ENCODE peak calls at places on chromosomes 4 and X, in ten cellular contexts. S is GM10248, Y is left ventricle myocardium inferior, O is type B pancreatic cell, L is ascending aorta, U is fibroblast of mammary gland, A is brain microvascular endothelial cell, Z is epithelial cell of esophagus, H is A549, D is activated B cell treated with CpG ODN at 0.5 μM for 24 hours. B is an unnamed sample.

GRCh38 chr4:144709793-144710525 is 64.0 kb downstream of the HHIP start:
- DNase-seq in S (no peak), Y (no peak), O (no peak), L (no peak), U (peak; percentile 87), A (peak; percentile 79), Z (peak; percentile 81), H (peak; percentile 44), D (no peak), B (peak; percentile 68)

GRCh38 chr4:53788011-53788410 is 196.7 kb upstream of the LNX1 start:
- DNase-seq in S (no peak), Y (no peak), O (no peak), L (no peak), U (no peak), A (no peak), Z (no peak), H (no peak), D (no peak), B (no peak)

GRCh38 chrX:41952102-41952501 is 28.7 kb upstream of the CASK start:
- DNase-seq in S (no peak), Y (no peak), O (no peak), L (no peak), U (no peak), A (no peak), Z (peak; percentile 3), H (no peak), D (no peak), B (no peak)

GRCh38 chr4:169271692-169272007 is 894 bp upstream of the SH3RF1 start:
- DNase-seq in S (no peak), Y (no peak), O (no peak), L (no peak), U (no peak), A (no peak), Z (no peak), H (no peak), D (no peak), B (no peak)

GRCh38 chr4:19776929-19777328 is 474.8 kb upstream of the SLIT2 start:
- DNase-seq in S (no peak), Y (no peak), O (no peak), L (no peak), U (peak; percentile 14), A (no peak), Z (no peak), H (no peak), D (no peak), B (no peak)

GRCh38 chrX:56788229-56788628 is 59.2 kb downstream of the NBDY start:
- DNase-seq in S (no peak), Y (no peak), O (no peak), L (no peak), U (no peak), A (no peak), Z (no peak), H (no peak), D (no peak), B (no peak)

GRCh38 chr4:10085386-10085785 is 31.2 kb downstream of the WDR1 start:
- DNase-seq in S (no peak), Y (peak; percentile 16), O (no peak), L (peak; percentile 6), U (no peak), A (no peak), Z (no peak), H (no peak), D (no peak), B (no peak)

GRCh38 chr4:73853246-73853704 is at the start of gene PF4V1:
- DNase-seq in S (no peak), Y (no peak), O (no peak), L (no peak), U (peak; percentile 43), A (no peak), Z (no peak), H (no peak), D (no peak), B (no peak)

GRCh38 chr4:105837037-105837436 is 58.2 kb upstream of the NPNT start:
- DNase-seq in S (no peak), Y (no peak), O (no peak), L (no peak), U (no peak), A (no peak), Z (no peak), H (no peak), D (no peak), B (no peak)

GRCh38 chrX:8848921-8849320 is 47.7 kb upstream of the FAM9A start:
- DNase-seq in S (no peak), Y (no peak), O (no peak), L (no peak), U (peak; percentile 34), A (no peak), Z (peak; percentile 29), H (no peak), D (no peak), B (no peak)

GRCh38 chr4:1815096-1815996 is 22.3 kb downstream of the FGFR3 start:
- DNase-seq in S (no peak), Y (no peak), O (no peak), L (no peak), U (no peak), A (no peak), Z (no peak), H (no peak), D (peak; percentile 10), B (no peak)

GRCh38 chr4:4857809-4858508 is 1.5 kb upstream of the MSX1 start:
- DNase-seq in S (no peak), Y (no peak), O (no peak), L (no peak), U (no peak), A (no peak), Z (no peak), H (no peak), D (no peak), B (no peak)

GRCh38 chr4:115664285-115664684 is 550.9 kb upstream of the NDST4 start:
- DNase-seq in S (no peak), Y (no peak), O (no peak), L (no peak), U (no peak), A (no peak), Z (no peak), H (no peak), D (no peak), B (no peak)

GRCh38 chr4:110107868-110108267 is 90.5 kb downstream of the ELOVL6 start:
- DNase-seq in S (no peak), Y (no peak), O (no peak), L (no peak), U (peak; percentile 43), A (no peak), Z (peak; percentile 49), H (no peak), D (no peak), B (no peak)

GRCh38 chr4:162959056-162959455 is 207.6 kb downstream of the NAF1 start:
- DNase-seq in S (no peak), Y (no peak), O (no peak), L (no peak), U (no peak), A (peak; percentile 14), Z (peak; percentile 6), H (peak; percentile 7), D (no peak), B (no peak)

GRCh38 chr4:74451214-74451661 is 6.3 kb downstream of the AREG start:
- DNase-seq in S (no peak), Y (no peak), O (no peak), L (no peak), U (peak; percentile 81), A (peak; percentile 67), Z (peak; percentile 70), H (peak; percentile 78), D (no peak), B (peak; percentile 67)

GRCh38 chr4:41437264-41437566 is 100.7 kb upstream of the LIMCH1 start:
- DNase-seq in S (no peak), Y (no peak), O (no peak), L (no peak), U (no peak), A (no peak), Z (no peak), H (no peak), D (no peak), B (no peak)

GRCh38 chr4:51932261-51932660 is 87.9 kb downstream of the LRRC66 start:
- DNase-seq in S (no peak), Y (no peak), O (no peak), L (no peak), U (peak; percentile 40), A (peak; percentile 29), Z (no peak), H (no peak), D (no peak), B (peak; percentile 2)

GRCh38 chr4:28357985-28358384 is 1497.3 kb downstream of the STIM2 start:
- DNase-seq in S (no peak), Y (no peak), O (no peak), L (no peak), U (peak; percentile 76), A (no peak), Z (peak; percentile 41), H (peak; percentile 7), D (no peak), B (peak; percentile 13)
- TF ChIP-seq CTCF in S (no peak), Y (no peak), O (peak; percentile 55), L (no peak), U (peak; percentile 68), A (peak; percentile 69), Z (peak; percentile 42), H (no peak), D (no peak), B (peak; percentile 70)

GRCh38 chr4:113675731-113676707 is 85.5 kb downstream of the CAMK2D start:
- DNase-seq in S (no peak), Y (no peak), O (no peak), L (no peak), U (peak; percentile 51), A (no peak), Z (peak; percentile 45), H (no peak), D (no peak), B (no peak)
- TF ChIP-seq CTCF in S (no peak), Y (no peak), O (no peak), L (no peak), U (no peak), A (no peak), Z (no peak), H (no peak), D (no peak), B (no peak)

GRCh38 chr4:143202824-143203223 is 18.1 kb downstream of the USP38 start:
- DNase-seq in S (no peak), Y (no peak), O (no peak), L (no peak), U (peak; percentile 43), A (no peak), Z (peak; percentile 26), H (no peak), D (no peak), B (peak; percentile 30)
- TF ChIP-seq CTCF in S (peak; percentile 29), Y (peak; percentile 50), O (peak; percentile 54), L (no peak), U (peak; percentile 22), A (no peak), Z (no peak), H (peak; percentile 34), D (no peak), B (peak; percentile 67)

DNA sequence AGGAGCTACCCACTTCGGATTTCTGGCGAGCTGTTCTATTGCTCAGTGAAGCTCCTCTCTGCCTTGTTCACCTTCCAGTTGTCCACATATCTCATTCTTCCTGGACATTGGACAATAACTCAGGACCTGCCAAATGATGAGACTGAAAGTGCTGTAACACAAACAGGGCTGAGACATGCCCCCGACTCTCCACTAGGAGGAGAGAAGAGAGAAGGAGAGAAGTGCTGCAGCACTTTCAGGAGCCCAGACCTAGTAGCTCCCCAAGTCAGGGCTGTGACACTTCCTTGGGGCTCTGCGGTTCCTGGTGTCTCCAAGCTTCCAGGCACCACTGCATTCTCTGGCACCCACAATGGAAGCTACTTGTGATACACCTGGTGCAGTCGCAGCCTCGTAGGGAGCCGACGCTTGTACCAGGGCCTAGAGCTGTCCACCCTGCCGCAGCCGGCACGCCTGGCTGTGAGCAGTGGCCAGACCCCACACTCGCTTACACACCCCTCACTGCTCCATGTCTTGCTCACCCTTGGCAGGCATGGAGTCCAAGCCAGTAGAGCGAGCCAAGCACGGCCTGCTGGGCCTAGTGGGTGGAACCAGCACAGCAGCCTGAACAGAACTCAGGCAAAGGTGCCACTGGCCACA is 234.9 kb downstream of the TECRL start:
- DNase-seq in S (no peak), Y (no peak), O (no peak), L (no peak), U (no peak), A (no peak), Z (no peak), H (no peak), D (no peak), B (no peak)
- TF ChIP-seq CTCF in S (no peak), Y (no peak), O (no peak), L (no peak), U (no peak), A (no peak), Z (no peak), H (no peak), D (no peak), B (no peak)